ENCODE peak calls at places on chromosomes 11 and 22, in five cellular contexts. One of them, this sample, is unnamed.

GRCh38 chr11:96817488-96817887 is 427.7 kb downstream of the JRKL start:
- DNase-seq in mesothelial cell of epicardium: no peak
- DNase-seq in GM10248: no peak
- DNase-seq in epithelial cell of esophagus: peak
- DNase-seq in nephron progenitor cell: no peak
- DNase-seq in this sample: no peak

GRCh38 chr22:46737976-46738641 is at the start of gene CERK:
- DNase-seq in mesothelial cell of epicardium: peak
- DNase-seq in GM10248: peak
- DNase-seq in epithelial cell of esophagus: peak
- DNase-seq in nephron progenitor cell: peak
- DNase-seq in this sample: peak

GRCh38 chr11:73379189-73379880 is 3.1 kb downstream of the RELT start:
- DNase-seq in mesothelial cell of epicardium: no peak
- DNase-seq in GM10248: no peak
- DNase-seq in epithelial cell of esophagus: no peak
- DNase-seq in nephron progenitor cell: no peak
- DNase-seq in this sample: no peak

GRCh38 chr22:37638351-37639069 is 959 bp upstream of the SH3BP1 start:
- DNase-seq in mesothelial cell of epicardium: no peak
- DNase-seq in GM10248: no peak
- DNase-seq in epithelial cell of esophagus: peak
- DNase-seq in nephron progenitor cell: no peak
- DNase-seq in this sample: no peak

GRCh38 chr11:64208086-64208795 is 1.7 kb downstream of the FERMT3 start:
- DNase-seq in mesothelial cell of epicardium: no peak
- DNase-seq in GM10248: no peak
- DNase-seq in epithelial cell of esophagus: no peak
- DNase-seq in nephron progenitor cell: no peak
- DNase-seq in this sample: no peak

GRCh38 chr22:31329453-31330215 is 16.5 kb downstream of the PATZ1 start:
- DNase-seq in mesothelial cell of epicardium: no peak
- DNase-seq in GM10248: no peak
- DNase-seq in epithelial cell of esophagus: no peak
- DNase-seq in nephron progenitor cell: no peak
- DNase-seq in this sample: no peak

GRCh38 chr11:123429851-123430735 is at the start of gene GRAMD1B:
- DNase-seq in mesothelial cell of epicardium: peak
- DNase-seq in GM10248: peak
- DNase-seq in epithelial cell of esophagus: peak
- DNase-seq in nephron progenitor cell: peak
- DNase-seq in this sample: peak

GRCh38 chr22:24474221-24474620 is 20.9 kb upstream of the UPB1 start:
- DNase-seq in mesothelial cell of epicardium: no peak
- DNase-seq in GM10248: no peak
- DNase-seq in epithelial cell of esophagus: peak
- DNase-seq in nephron progenitor cell: no peak
- DNase-seq in this sample: no peak

GRCh38 chr22:27139935-27140493 is 482.6 kb downstream of the MIAT start:
- DNase-seq in mesothelial cell of epicardium: peak
- DNase-seq in GM10248: no peak
- DNase-seq in epithelial cell of esophagus: peak
- DNase-seq in nephron progenitor cell: no peak
- DNase-seq in this sample: no peak

GRCh38 chr11:92632510-92632909 is 336.9 kb upstream of the MTNR1B start:
- DNase-seq in mesothelial cell of epicardium: no peak
- DNase-seq in GM10248: no peak
- DNase-seq in epithelial cell of esophagus: no peak
- DNase-seq in nephron progenitor cell: no peak
- DNase-seq in this sample: no peak

GRCh38 chr11:12540913-12541587 is 133.2 kb upstream of the TEAD1 start:
- DNase-seq in mesothelial cell of epicardium: no peak
- DNase-seq in GM10248: no peak
- DNase-seq in epithelial cell of esophagus: peak
- DNase-seq in nephron progenitor cell: no peak
- DNase-seq in this sample: no peak

GRCh38 chr11:73087730-73088129 is 54.4 kb downstream of the FCHSD2 start:
- DNase-seq in mesothelial cell of epicardium: no peak
- DNase-seq in GM10248: no peak
- DNase-seq in epithelial cell of esophagus: peak
- DNase-seq in nephron progenitor cell: no peak
- DNase-seq in this sample: no peak

GRCh38 chr22:35230417-35230816 is 26.9 kb upstream of the HMGXB4 start:
- DNase-seq in mesothelial cell of epicardium: no peak
- DNase-seq in GM10248: no peak
- DNase-seq in epithelial cell of esophagus: no peak
- DNase-seq in nephron progenitor cell: no peak
- DNase-seq in this sample: no peak

GRCh38 chr11:9380773-9381172 is 3.7 kb upstream of the IPO7 start:
- DNase-seq in mesothelial cell of epicardium: no peak
- DNase-seq in GM10248: no peak
- DNase-seq in epithelial cell of esophagus: peak
- DNase-seq in nephron progenitor cell: no peak
- DNase-seq in this sample: no peak

GRCh38 chr11:12727556-12728070 is 53.4 kb downstream of the TEAD1 start:
- DNase-seq in mesothelial cell of epicardium: no peak
- DNase-seq in GM10248: no peak
- DNase-seq in epithelial cell of esophagus: no peak
- DNase-seq in nephron progenitor cell: no peak
- DNase-seq in this sample: no peak

GRCh38 chr11:118916842-118917388 is 8.8 kb downstream of the BCL9L start:
- DNase-seq in mesothelial cell of epicardium: peak
- DNase-seq in GM10248: no peak
- DNase-seq in epithelial cell of esophagus: peak
- DNase-seq in nephron progenitor cell: peak
- DNase-seq in this sample: no peak

GRCh38 chr11:3119141-3119821 is 45.8 kb downstream of the OSBPL5 start:
- DNase-seq in mesothelial cell of epicardium: no peak
- DNase-seq in GM10248: no peak
- DNase-seq in epithelial cell of esophagus: no peak
- DNase-seq in nephron progenitor cell: no peak
- DNase-seq in this sample: no peak

GRCh38 chr11:19935507-19935906 is 222.9 kb downstream of the NAV2 start:
- DNase-seq in mesothelial cell of epicardium: no peak
- DNase-seq in GM10248: no peak
- DNase-seq in epithelial cell of esophagus: no peak
- DNase-seq in nephron progenitor cell: no peak
- DNase-seq in this sample: no peak

GRCh38 chr22:22246706-22247105 is 2.1 kb downstream of the VPREB1 start:
- DNase-seq in mesothelial cell of epicardium: no peak
- DNase-seq in GM10248: no peak
- DNase-seq in epithelial cell of esophagus: no peak
- DNase-seq in nephron progenitor cell: no peak
- DNase-seq in this sample: no peak

GRCh38 chr11:62547691-62548281 is 1.2 kb upstream of the AHNAK start:
- DNase-seq in mesothelial cell of epicardium: no peak
- DNase-seq in GM10248: no peak
- DNase-seq in epithelial cell of esophagus: peak
- DNase-seq in nephron progenitor cell: no peak
- DNase-seq in this sample: no peak

GRCh38 chr22:37218771-37219411 is 6.6 kb upstream of the SSTR3 start:
- DNase-seq in mesothelial cell of epicardium: no peak
- DNase-seq in GM10248: peak
- DNase-seq in epithelial cell of esophagus: no peak
- DNase-seq in nephron progenitor cell: no peak
- DNase-seq in this sample: no peak

GRCh38 chr11:83600656-83601055 is 314.5 kb upstream of the CCDC90B start:
- DNase-seq in mesothelial cell of epicardium: no peak
- DNase-seq in GM10248: no peak
- DNase-seq in epithelial cell of esophagus: no peak
- DNase-seq in nephron progenitor cell: no peak
- DNase-seq in this sample: no peak

GRCh38 chr11:130118636-130119387 is 40.8 kb upstream of the ST14 start:
- DNase-seq in mesothelial cell of epicardium: no peak
- DNase-seq in GM10248: peak
- DNase-seq in epithelial cell of esophagus: no peak
- DNase-seq in nephron progenitor cell: no peak
- DNase-seq in this sample: no peak

GRCh38 chr11:26703792-26704191 is 18.1 kb downstream of the SLC5A12 start:
- DNase-seq in mesothelial cell of epicardium: no peak
- DNase-seq in GM10248: no peak
- DNase-seq in epithelial cell of esophagus: no peak
- DNase-seq in nephron progenitor cell: no peak
- DNase-seq in this sample: no peak

DNA sequence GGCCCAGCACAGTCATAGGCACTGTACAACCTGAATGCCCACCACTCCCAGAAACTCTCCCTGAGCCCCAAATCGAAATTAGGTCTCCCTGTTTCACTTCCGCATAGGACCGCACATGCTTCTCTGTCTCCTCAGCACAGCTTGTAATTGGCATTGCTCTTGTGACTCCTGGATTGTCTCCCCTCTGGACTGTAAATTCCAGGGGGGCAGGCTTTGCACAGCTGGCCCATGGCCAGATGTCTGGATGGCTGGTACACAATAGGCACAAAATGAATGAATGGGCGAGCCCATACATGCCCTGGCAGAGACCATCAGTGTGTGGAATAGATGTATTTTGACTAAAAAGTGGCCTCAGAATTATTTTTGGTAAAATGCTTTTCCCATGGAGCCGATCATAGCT is 63.3 kb upstream of the PHF21B start:
- DNase-seq in mesothelial cell of epicardium: no peak
- DNase-seq in GM10248: no peak
- DNase-seq in epithelial cell of esophagus: peak
- DNase-seq in nephron progenitor cell: no peak
- DNase-seq in this sample: no peak
- TF ChIP-seq CTCF in mesothelial cell of epicardium: no peak
- TF ChIP-seq CTCF in GM10248: no peak
- TF ChIP-seq CTCF in epithelial cell of esophagus: no peak
- TF ChIP-seq CTCF in nephron progenitor cell: no peak
- TF ChIP-seq CTCF in this sample: no peak

DNA sequence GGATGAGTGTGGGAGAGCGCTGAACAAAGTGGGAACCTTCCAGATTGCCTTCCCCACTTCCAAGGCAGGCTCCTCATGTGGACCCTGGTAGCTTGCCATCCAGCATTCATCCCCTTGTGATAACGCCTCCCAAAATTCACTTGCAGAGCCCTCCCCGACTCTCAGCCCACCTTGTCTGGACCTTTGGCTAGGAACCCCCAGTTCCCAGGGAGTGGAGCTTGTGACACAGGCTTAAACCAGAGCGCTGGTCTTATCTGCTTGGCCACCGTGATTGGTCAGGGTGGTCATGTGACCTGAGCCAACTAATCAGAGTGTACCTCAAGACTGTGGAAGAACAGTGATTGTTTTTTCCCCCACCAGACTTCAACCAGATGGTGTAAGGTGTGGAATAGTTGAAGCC is 9.6 kb upstream of the SLC35C1 start:
- DNase-seq in mesothelial cell of epicardium: no peak
- DNase-seq in GM10248: no peak
- DNase-seq in epithelial cell of esophagus: no peak
- DNase-seq in nephron progenitor cell: no peak
- DNase-seq in this sample: no peak
- TF ChIP-seq CTCF in mesothelial cell of epicardium: no peak
- TF ChIP-seq CTCF in GM10248: no peak
- TF ChIP-seq CTCF in epithelial cell of esophagus: no peak
- TF ChIP-seq CTCF in nephron progenitor cell: no peak
- TF ChIP-seq CTCF in this sample: no peak

GRCh38 chr22:20509344-20510047 is 2.1 kb downstream of the MED15 start:
- DNase-seq in mesothelial cell of epicardium: peak
- DNase-seq in GM10248: no peak
- DNase-seq in epithelial cell of esophagus: peak
- DNase-seq in nephron progenitor cell: no peak
- DNase-seq in this sample: no peak
- TF ChIP-seq CTCF in mesothelial cell of epicardium: no peak
- TF ChIP-seq CTCF in GM10248: no peak
- TF ChIP-seq CTCF in epithelial cell of esophagus: no peak
- TF ChIP-seq CTCF in nephron progenitor cell: no peak
- TF ChIP-seq CTCF in this sample: no peak

DNA sequence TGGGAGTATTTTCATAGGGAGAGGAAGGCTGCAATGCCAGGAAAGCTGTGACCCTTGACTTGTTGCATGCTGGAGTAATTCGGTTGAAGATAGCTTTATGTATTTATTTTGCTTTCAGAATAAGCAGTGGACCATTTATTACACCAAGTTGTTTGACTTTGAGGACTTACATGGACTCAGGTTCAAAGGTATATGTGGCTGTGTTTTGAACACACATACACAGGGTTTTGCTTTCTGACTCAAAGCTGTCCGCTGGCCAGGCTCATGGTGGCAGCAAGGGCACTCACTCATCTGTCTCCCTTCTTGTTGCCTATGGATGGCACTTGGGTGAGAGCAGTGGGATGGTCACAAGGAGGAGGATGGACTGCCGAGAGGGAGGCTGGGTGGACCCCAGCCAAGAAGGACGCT is 6.5 kb downstream of the TIMP3 start:
- DNase-seq in mesothelial cell of epicardium: no peak
- DNase-seq in GM10248: no peak
- DNase-seq in epithelial cell of esophagus: no peak
- DNase-seq in nephron progenitor cell: no peak
- DNase-seq in this sample: no peak
- TF ChIP-seq CTCF in mesothelial cell of epicardium: no peak
- TF ChIP-seq CTCF in GM10248: no peak
- TF ChIP-seq CTCF in epithelial cell of esophagus: no peak
- TF ChIP-seq CTCF in nephron progenitor cell: no peak
- TF ChIP-seq CTCF in this sample: no peak

DNA sequence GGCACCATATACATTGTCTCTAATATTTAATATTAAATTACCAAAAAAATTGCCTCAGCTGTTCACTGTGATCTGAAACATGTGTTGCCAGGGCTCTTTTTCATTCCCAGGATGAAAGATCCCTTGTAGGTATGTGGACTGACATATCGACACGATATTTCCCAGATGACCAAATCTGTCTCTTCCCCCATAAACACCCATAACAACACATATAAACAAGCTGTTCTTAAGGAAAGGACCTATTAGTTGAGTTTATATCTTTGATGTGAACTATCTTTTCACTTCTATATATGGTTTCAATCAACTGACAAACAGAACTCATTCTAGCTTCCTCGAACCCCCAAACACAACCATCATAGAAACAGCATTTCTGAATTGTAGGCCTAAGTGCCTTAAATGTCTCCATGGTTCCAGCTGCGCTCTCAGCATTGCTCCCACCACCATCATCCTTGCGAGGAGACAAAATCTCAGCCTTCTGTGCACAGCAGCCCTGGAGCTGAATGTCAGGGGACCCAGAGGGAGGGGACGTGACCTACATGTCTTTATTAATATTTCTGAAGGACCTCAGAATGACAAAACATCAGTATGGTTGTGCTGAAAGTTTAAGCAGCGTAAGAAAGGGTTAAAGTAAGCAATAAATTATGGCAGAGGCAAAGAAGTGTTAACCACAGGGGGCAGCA is 67.0 kb downstream of the ETS1 start:
- DNase-seq in mesothelial cell of epicardium: no peak
- DNase-seq in GM10248: no peak
- DNase-seq in epithelial cell of esophagus: no peak
- DNase-seq in nephron progenitor cell: no peak
- DNase-seq in this sample: no peak
- TF ChIP-seq CTCF in mesothelial cell of epicardium: no peak
- TF ChIP-seq CTCF in GM10248: peak
- TF ChIP-seq CTCF in epithelial cell of esophagus: no peak
- TF ChIP-seq CTCF in nephron progenitor cell: no peak
- TF ChIP-seq CTCF in this sample: no peak

DNA sequence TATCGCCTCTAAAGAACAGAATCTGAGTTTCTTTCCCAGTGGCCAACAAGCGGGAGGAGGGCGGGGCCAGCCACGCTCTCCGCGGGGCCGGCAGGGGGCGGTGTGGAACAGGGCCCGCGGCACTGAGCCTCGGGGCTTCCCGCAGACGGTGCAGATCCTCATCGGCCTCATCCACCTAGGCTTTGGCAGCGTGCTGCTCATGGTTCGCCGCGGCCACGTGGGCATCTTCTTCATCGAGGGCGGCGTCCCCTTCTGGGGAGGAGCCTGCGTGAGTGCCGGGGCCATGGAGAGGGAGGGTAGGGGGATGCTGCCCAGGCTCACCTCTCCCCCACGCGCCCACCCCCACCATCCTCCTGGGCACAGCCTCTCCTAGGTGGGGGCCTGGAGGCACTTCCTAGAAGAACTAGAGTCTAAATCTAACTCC is 10.7 kb downstream of the MS4A15 start:
- DNase-seq in mesothelial cell of epicardium: no peak
- DNase-seq in GM10248: no peak
- DNase-seq in epithelial cell of esophagus: no peak
- DNase-seq in nephron progenitor cell: peak
- DNase-seq in this sample: peak
- TF ChIP-seq CTCF in mesothelial cell of epicardium: peak
- TF ChIP-seq CTCF in GM10248: peak
- TF ChIP-seq CTCF in epithelial cell of esophagus: no peak
- TF ChIP-seq CTCF in nephron progenitor cell: peak
- TF ChIP-seq CTCF in this sample: peak

This sample was measured in glutamatergic neuron.